ENCODE peak calls at places on chromosomes 2 and 18, in eight cellular contexts. C is GM12865; Q is NB4; Z is WTC11; T is HCT116; R is fibroblast of lung; E is activated CD8-positive, alpha-beta memory T cell treated with anti-CD3 and anti-CD28 coated beads for 24 hours; P is stomach. V is an unnamed sample.

GRCh38 chr2:160300203-160300602 is 100.1 kb upstream of the ITGB6 start:
- DNase-seq in Q (no peak), E (no peak), Z (no peak), C (no peak), T (no peak), R (no peak), P (no peak), V (no peak)

GRCh38 chr2:176076063-176076462 is 7.7 kb downstream of the EVX2 start:
- DNase-seq in C (no peak), P (no peak), T (no peak), Q (no peak), R (no peak), E (no peak), Z (no peak), V (no peak)

GRCh38 chr2:204027105-204027504 is 90.5 kb downstream of the ICOS start:
- DNase-seq in T (no peak), R (peak), C (peak), P (no peak), Z (no peak), Q (no peak), E (no peak), V (no peak)

GRCh38 chr2:69012310-69013122 is 463 bp upstream of the ANTXR1 start:
- DNase-seq in Z (no peak), E (peak), P (peak), C (peak), Q (peak), T (peak), R (peak), V (peak)

GRCh38 chr18:32380559-32380958 is 90.1 kb downstream of the GAREM1 start:
- DNase-seq in Q (peak), P (no peak), C (no peak), Z (no peak), R (peak), E (no peak), T (no peak), V (no peak)

GRCh38 chr2:23199115-23199918 is 185.7 kb upstream of the KLHL29 start:
- DNase-seq in Q (peak), E (no peak), T (peak), R (peak), C (peak), Z (peak), P (no peak), V (peak)

GRCh38 chr2:143357956-143358355 is 228.7 kb downstream of the ARHGAP15 start:
- DNase-seq in Z (peak), E (no peak), T (no peak), Q (no peak), P (no peak), C (no peak), R (no peak), V (no peak)

GRCh38 chr2:166333809-166334208 is 41.9 kb downstream of the SCN9A start:
- DNase-seq in R (peak), T (no peak), P (no peak), C (no peak), Q (no peak), Z (no peak), E (no peak), V (no peak)

GRCh38 chr2:134448650-134449049 is 194.8 kb downstream of the MGAT5 start:
- DNase-seq in Q (no peak), R (no peak), E (no peak), T (no peak), C (no peak), Z (no peak), P (no peak), V (no peak)

V was measured in NCI-H345.